ENCODE peak calls at places on chromosomes 16 and 17, in seven cellular contexts. I is breast epithelium, D is choroid plexus epithelial cell, L is thoracic aorta, Y is epithelial cell of proximal tubule, P is right lobe of liver, O is heart left ventricle. T is an unnamed sample.

GRCh38 chr16:56145369-56145768 is 45.9 kb upstream of the GNAO1 start:
- DNase-seq in Y (no peak), O (no peak), I (no peak), P (no peak), L (no peak), D (no peak), T (no peak)

GRCh38 chr16:81551141-81551808 is 106.7 kb downstream of the CMIP start:
- DNase-seq in L (no peak), I (no peak), O (no peak), D (peak; percentile 56), Y (no peak), P (peak; percentile 15), T (no peak)

GRCh38 chr16:15427648-15428239 is 6.6 kb upstream of the BMERB1 start:
- DNase-seq in P (peak; percentile 66), I (peak; percentile 61), D (peak; percentile 94), Y (no peak), O (peak; percentile 69), L (peak; percentile 24), T (peak; percentile 76)

GRCh38 chr16:24041834-24042631 is 206.2 kb downstream of the PRKCB start:
- DNase-seq in O (peak; percentile 46), P (peak; percentile 59), I (no peak), Y (peak; percentile 7), D (peak; percentile 67), L (no peak), T (no peak)

GRCh38 chr16:79294568-79294967 is 306.0 kb downstream of the MAF start:
- DNase-seq in O (no peak), P (no peak), I (no peak), Y (no peak), L (no peak), D (no peak), T (no peak)

GRCh38 chr16:11251525-11252481 is 4.2 kb downstream of the SOCS1 start:
- DNase-seq in L (no peak), P (no peak), D (peak; percentile 87), O (no peak), I (no peak), Y (no peak), T (peak; percentile 18)

GRCh38 chr17:65750678-65751077 is 189.2 kb upstream of the AXIN2 start:
- DNase-seq in I (no peak), O (peak; percentile 79), P (peak; percentile 87), D (peak; percentile 96), L (no peak), Y (peak; percentile 88), T (peak; percentile 93)

GRCh38 chr17:62805234-62805633 is 2.9 kb downstream of the MARCHF10 start:
- DNase-seq in O (no peak), I (no peak), D (no peak), L (no peak), P (no peak), Y (no peak), T (no peak)

GRCh38 chr16:22191966-22192260 is 14.2 kb upstream of the EEF2K start:
- DNase-seq in I (no peak), D (peak; percentile 46), P (no peak), Y (no peak), L (no peak), O (no peak), T (no peak)

GRCh38 chr16:76653390-76654026 is 376.3 kb downstream of the CNTNAP4 start:
- DNase-seq in L (no peak), D (peak; percentile 38), I (no peak), P (no peak), Y (peak; percentile 7), O (no peak), T (peak; percentile 24)

GRCh38 chr17:73952498-73953205 is 250.8 kb upstream of the RPL38 start:
- DNase-seq in P (no peak), I (no peak), D (no peak), L (no peak), O (peak; percentile 50), Y (no peak), T (no peak)

GRCh38 chr16:66890796-66891195 is 10.5 kb downstream of the PDP2 start:
- DNase-seq in D (no peak), L (no peak), P (no peak), Y (no peak), O (no peak), I (no peak), T (no peak)
- TF ChIP-seq CTCF in D (no peak), L (no peak), P (no peak), Y (no peak), O (no peak), I (no peak), T (no peak)

GRCh38 chr16:19959736-19960135 is 75.1 kb upstream of the GPRC5B start:
- DNase-seq in I (no peak), P (no peak), D (no peak), L (no peak), O (no peak), Y (no peak), T (no peak)
- TF ChIP-seq CTCF in I (no peak), P (no peak), D (no peak), L (no peak), O (no peak), Y (no peak), T (no peak)

GRCh38 chr17:5780476-5780875 is 196.2 kb upstream of the NLRP1 start:
- DNase-seq in I (no peak), L (no peak), D (peak; percentile 78), O (no peak), Y (no peak), P (no peak), T (no peak)
- TF ChIP-seq CTCF in I (no peak), L (no peak), D (peak; percentile 40), O (no peak), Y (peak; percentile 30), P (no peak), T (peak; percentile 21)

DNA sequence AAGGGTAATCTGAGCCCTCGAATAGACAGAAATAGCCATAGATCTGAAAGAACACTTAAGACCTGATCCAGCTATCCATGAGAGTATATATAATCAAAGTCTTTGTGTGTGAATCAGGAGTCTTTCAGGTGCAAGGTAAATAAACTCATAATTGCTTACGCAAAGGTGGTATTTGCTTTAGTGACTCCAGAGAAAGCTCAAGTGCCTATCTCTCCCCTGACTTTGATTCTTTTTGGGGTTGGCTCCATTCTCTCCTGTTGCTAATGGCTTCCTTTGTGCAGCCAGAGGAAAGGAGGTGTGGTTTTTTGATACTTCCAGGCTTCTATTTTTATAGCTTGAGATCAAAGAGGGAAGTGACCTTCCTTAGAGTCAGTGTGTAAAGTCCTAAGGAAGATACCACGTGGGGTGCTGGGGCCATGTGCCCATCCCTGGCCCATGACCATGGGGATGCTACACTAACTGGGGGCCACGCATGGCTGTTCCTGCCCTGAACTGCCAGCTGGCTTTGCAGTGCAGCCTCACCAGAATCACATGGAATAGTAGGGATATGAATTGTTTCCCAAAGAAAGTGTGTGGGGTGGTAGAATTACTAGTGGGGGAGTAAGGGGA is 45.8 kb downstream of the TENT4B start:
- DNase-seq in O (no peak), Y (no peak), D (no peak), I (no peak), L (no peak), P (no peak), T (no peak)
- TF ChIP-seq CTCF in O (no peak), Y (no peak), D (no peak), I (no peak), L (no peak), P (no peak), T (no peak)

GRCh38 chr16:27644165-27644564 is 94.2 kb downstream of the KATNIP start:
- DNase-seq in L (no peak), I (no peak), Y (no peak), D (no peak), P (no peak), O (no peak), T (no peak)

GRCh38 chr16:27641260-27641659 is 91.3 kb downstream of the KATNIP start:
- DNase-seq in Y (no peak), D (no peak), I (no peak), O (no peak), L (no peak), P (no peak), T (no peak)

GRCh38 chr16:27640277-27640600 is 90.3 kb downstream of the KATNIP start:
- DNase-seq in L (no peak), D (no peak), I (no peak), Y (no peak), O (no peak), P (no peak), T (no peak)

GRCh38 chr16:27639588-27640276 is 89.8 kb downstream of the KATNIP start:
- DNase-seq in I (no peak), L (no peak), P (no peak), O (no peak), D (peak; percentile 83), Y (no peak), T (peak; percentile 45)

DNA sequence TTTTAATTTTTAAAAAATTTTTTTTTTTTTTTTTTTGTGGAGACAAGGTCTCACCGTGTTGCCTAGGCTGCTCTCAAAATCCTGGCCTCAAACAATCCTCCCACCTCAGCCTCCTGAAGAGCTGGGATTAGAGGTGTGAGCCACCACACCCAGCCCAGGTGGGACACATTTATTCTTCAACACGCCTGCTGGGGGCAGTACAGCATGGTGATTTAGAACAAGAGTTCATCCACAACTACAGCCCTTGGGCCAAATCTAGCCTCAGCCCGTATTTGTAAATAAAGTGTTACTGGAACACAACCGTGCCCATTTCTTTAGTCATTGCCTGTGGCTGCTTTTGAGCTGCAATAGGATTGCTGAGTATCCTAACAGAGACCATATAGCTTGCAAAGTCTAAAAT is 92.8 kb downstream of the KATNIP start:
- DNase-seq in O (no peak), P (no peak), D (peak; percentile 61), I (no peak), Y (no peak), L (no peak), T (peak; percentile 15)
- TF ChIP-seq CTCF in O (peak; percentile 15), P (no peak), D (peak; percentile 59), I (no peak), Y (peak; percentile 50), L (no peak), T (peak; percentile 33)